ENCODE peak calls at places on chromosome 10, in four cellular contexts. P is psoas muscle, L is Calu3, X is lung microvascular endothelial cell. O is an unnamed sample.
A peak's percentile ranks its signal among the peaks of the same experiment; 100 is the strongest.

GRCh38 chr10:64379898-64380297 is 858.7 kb downstream of the REEP3 start:
- DNase-seq in P (no peak), L (peak; percentile 48), X (no peak), O (no peak)

GRCh38 chr10:101428036-101428435 is 74.1 kb downstream of the BTRC start:
- DNase-seq in P (no peak), L (no peak), X (no peak), O (no peak)

GRCh38 chr10:69358148-69358795 is 58.4 kb downstream of the TACR2 start:
- DNase-seq in P (no peak), L (no peak), X (no peak), O (no peak)

GRCh38 chr10:98433881-98434732 is 12.6 kb downstream of the HPS1 start:
- DNase-seq in P (no peak), L (peak; percentile 18), X (peak; percentile 60), O (no peak)

GRCh38 chr10:45457487-45457886 is 83.5 kb downstream of the ALOX5 start:
- DNase-seq in P (no peak), L (no peak), X (no peak), O (no peak)

GRCh38 chr10:95414016-95414830 is 123.4 kb upstream of the PDLIM1 start:
- DNase-seq in P (no peak), L (no peak), X (no peak), O (no peak)

GRCh38 chr10:109723305-109723704 is 200.0 kb downstream of the XPNPEP1 start:
- DNase-seq in P (no peak), L (no peak), X (no peak), O (no peak)

GRCh38 chr10:103445767-103446567 is 6.2 kb downstream of the CALHM2 start:
- DNase-seq in P (peak; percentile 87), L (no peak), X (peak; percentile 86), O (no peak)

GRCh38 chr10:35493196-35494118 is 111.7 kb upstream of the GJD4 start:
- DNase-seq in P (no peak), L (peak; percentile 24), X (no peak), O (no peak)

GRCh38 chr10:88994034-88994433 is 3.4 kb downstream of the FAS start:
- DNase-seq in P (no peak), L (no peak), X (peak; percentile 20), O (no peak)

GRCh38 chr10:102268333-102268999 is 23.1 kb downstream of the GBF1 start:
- DNase-seq in P (no peak), L (no peak), X (peak; percentile 32), O (no peak)

GRCh38 chr10:48463318-48464003 is 141.4 kb downstream of the ARHGAP22 start:
- DNase-seq in P (no peak), L (no peak), X (no peak), O (no peak)

GRCh38 chr10:7269988-7270387 is 140.8 kb downstream of the SFMBT2 start:
- DNase-seq in P (no peak), L (no peak), X (no peak), O (no peak)

GRCh38 chr10:48506147-48506917 is 98.5 kb downstream of the ARHGAP22 start:
- DNase-seq in P (no peak), L (peak; percentile 51), X (peak; percentile 66), O (no peak)